ENCODE peak calls at places on chromosomes 3 and 15, in six cellular contexts. One of them, this sample, is unnamed. For H3K4me1 and H3K36me3, the result is how much of the 10 kb centered on the place peaks cover.

GRCh38 chr15:99729920-99730319 is 3.3 kb downstream of the LYSMD4 start:
- DNase-seq in body of pancreas: peak
- DNase-seq in transverse colon: no peak
- DNase-seq in stomach: peak
- DNase-seq in ovary: no peak
- DNase-seq in heart left ventricle: peak
- DNase-seq in this sample: no peak

GRCh38 chr15:38557855-38558713 is 6.5 kb downstream of the RASGRP1 start:
- DNase-seq in body of pancreas: no peak
- DNase-seq in transverse colon: no peak
- DNase-seq in stomach: no peak
- DNase-seq in ovary: no peak
- DNase-seq in heart left ventricle: no peak
- DNase-seq in this sample: no peak

GRCh38 chr3:59857589-59858346 is 807.9 kb upstream of the CFAP20DC start:
- DNase-seq in body of pancreas: peak
- DNase-seq in transverse colon: peak
- DNase-seq in stomach: peak
- DNase-seq in ovary: peak
- DNase-seq in heart left ventricle: peak
- DNase-seq in this sample: peak

GRCh38 chr15:42165081-42165480 is 8.6 kb upstream of the PLA2G4F start:
- DNase-seq in body of pancreas: no peak
- DNase-seq in transverse colon: no peak
- DNase-seq in stomach: no peak
- DNase-seq in ovary: no peak
- DNase-seq in heart left ventricle: no peak
- DNase-seq in this sample: no peak

GRCh38 chr3:142601713-142602112 is 5.5 kb downstream of the PLS1 start:
- DNase-seq in body of pancreas: no peak
- DNase-seq in transverse colon: no peak
- DNase-seq in stomach: no peak
- DNase-seq in ovary: no peak
- DNase-seq in heart left ventricle: no peak
- DNase-seq in this sample: no peak

GRCh38 chr3:43580181-43580580 is 41.6 kb downstream of the ANO10 start:
- DNase-seq in body of pancreas: no peak
- DNase-seq in transverse colon: no peak
- DNase-seq in stomach: no peak
- DNase-seq in ovary: no peak
- DNase-seq in heart left ventricle: no peak
- DNase-seq in this sample: no peak

GRCh38 chr3:122572940-122573412 is 4.5 kb upstream of the PARP15 start:
- DNase-seq in body of pancreas: peak
- DNase-seq in transverse colon: no peak
- DNase-seq in stomach: peak
- DNase-seq in ovary: peak
- DNase-seq in heart left ventricle: no peak
- DNase-seq in this sample: no peak

GRCh38 chr3:87503901-87504498 is 227.6 kb upstream of the POU1F1 start:
- DNase-seq in body of pancreas: peak
- DNase-seq in transverse colon: peak
- DNase-seq in stomach: peak
- DNase-seq in ovary: no peak
- DNase-seq in heart left ventricle: no peak
- DNase-seq in this sample: peak

GRCh38 chr15:80978685-80979084 is 10.9 kb downstream of the MESD start:
- DNase-seq in body of pancreas: peak
- DNase-seq in transverse colon: no peak
- DNase-seq in stomach: no peak
- DNase-seq in ovary: no peak
- DNase-seq in heart left ventricle: no peak
- DNase-seq in this sample: no peak

GRCh38 chr3:128112406-128112968 is 11.1 kb downstream of the RUVBL1 start:
- DNase-seq in body of pancreas: no peak
- DNase-seq in transverse colon: no peak
- DNase-seq in stomach: no peak
- DNase-seq in ovary: no peak
- DNase-seq in heart left ventricle: no peak
- DNase-seq in this sample: peak

GRCh38 chr15:26087881-26088280 is 224.8 kb upstream of the ATP10A start:
- DNase-seq in body of pancreas: no peak
- DNase-seq in transverse colon: no peak
- DNase-seq in stomach: no peak
- DNase-seq in ovary: no peak
- DNase-seq in heart left ventricle: no peak
- DNase-seq in this sample: no peak

GRCh38 chr3:180102604-180103003 is 65.9 kb upstream of the PEX5L start:
- DNase-seq in body of pancreas: no peak
- DNase-seq in transverse colon: no peak
- DNase-seq in stomach: no peak
- DNase-seq in ovary: no peak
- DNase-seq in heart left ventricle: no peak
- DNase-seq in this sample: no peak

GRCh38 chr3:4099607-4100006 is 203.6 kb upstream of the SETMAR start:
- DNase-seq in body of pancreas: no peak
- DNase-seq in transverse colon: no peak
- DNase-seq in stomach: no peak
- DNase-seq in ovary: no peak
- DNase-seq in heart left ventricle: no peak
- DNase-seq in this sample: no peak

GRCh38 chr3:77807312-77807711 is 767.4 kb downstream of the ROBO2 start:
- DNase-seq in body of pancreas: no peak
- DNase-seq in transverse colon: no peak
- DNase-seq in stomach: no peak
- DNase-seq in ovary: no peak
- DNase-seq in heart left ventricle: no peak
- DNase-seq in this sample: no peak

GRCh38 chr3:149120051-149120972 is 9.1 kb upstream of the HPS3 start:
- DNase-seq in body of pancreas: no peak
- DNase-seq in transverse colon: no peak
- DNase-seq in stomach: no peak
- DNase-seq in ovary: no peak
- DNase-seq in heart left ventricle: no peak
- DNase-seq in this sample: no peak

GRCh38 chr3:193388371-193388770 is 9.8 kb upstream of the ATP13A5 start:
- DNase-seq in body of pancreas: no peak
- DNase-seq in transverse colon: no peak
- DNase-seq in stomach: no peak
- DNase-seq in ovary: no peak
- DNase-seq in heart left ventricle: no peak
- DNase-seq in this sample: no peak

GRCh38 chr3:135853981-135854380 is 111.5 kb upstream of the PPP2R3A start:
- DNase-seq in body of pancreas: no peak
- DNase-seq in transverse colon: no peak
- DNase-seq in stomach: no peak
- DNase-seq in ovary: no peak
- DNase-seq in heart left ventricle: no peak
- DNase-seq in this sample: no peak

GRCh38 chr3:15633159-15633558 is 31.6 kb downstream of the BTD start:
- DNase-seq in body of pancreas: no peak
- DNase-seq in transverse colon: no peak
- DNase-seq in stomach: no peak
- DNase-seq in ovary: no peak
- DNase-seq in heart left ventricle: no peak
- DNase-seq in this sample: no peak

GRCh38 chr3:138327831-138328230 is 1.8 kb downstream of the NME9 start:
- DNase-seq in body of pancreas: no peak
- DNase-seq in transverse colon: no peak
- DNase-seq in stomach: no peak
- DNase-seq in ovary: no peak
- DNase-seq in heart left ventricle: no peak
- DNase-seq in this sample: no peak

GRCh38 chr15:38818156-38818745 is 253.6 kb upstream of the RASGRP1 start:
- DNase-seq in body of pancreas: no peak
- DNase-seq in transverse colon: no peak
- DNase-seq in stomach: no peak
- DNase-seq in ovary: no peak
- DNase-seq in heart left ventricle: no peak
- DNase-seq in this sample: no peak

GRCh38 chr15:89416339-89417183 is 79.8 kb downstream of the RHCG start:
- DNase-seq in body of pancreas: peak
- DNase-seq in transverse colon: peak
- DNase-seq in stomach: peak
- DNase-seq in ovary: no peak
- DNase-seq in heart left ventricle: peak
- DNase-seq in this sample: peak

GRCh38 chr3:50299638-50299928 is 378 bp upstream of the HYAL3 start:
- DNase-seq in body of pancreas: no peak
- DNase-seq in transverse colon: no peak
- DNase-seq in stomach: no peak
- DNase-seq in ovary: no peak
- DNase-seq in heart left ventricle: no peak
- DNase-seq in this sample: no peak
- H3K4me1 ChIP-seq in body of pancreas: half or more
- H3K4me1 ChIP-seq in transverse colon: under half
- H3K4me1 ChIP-seq in stomach: half or more
- H3K4me1 ChIP-seq in ovary: under half
- H3K4me1 ChIP-seq in heart left ventricle: half or more
- H3K4me1 ChIP-seq in this sample: under half

GRCh38 chr3:187773233-187773962 is 28.1 kb upstream of the BCL6 start:
- DNase-seq in body of pancreas: no peak
- DNase-seq in transverse colon: no peak
- DNase-seq in stomach: no peak
- DNase-seq in ovary: no peak
- DNase-seq in heart left ventricle: no peak
- DNase-seq in this sample: no peak
- H3K36me3 ChIP-seq in body of pancreas: under half
- H3K36me3 ChIP-seq in transverse colon: under half
- H3K36me3 ChIP-seq in stomach: under half
- H3K36me3 ChIP-seq in ovary: under half
- H3K36me3 ChIP-seq in heart left ventricle: under half
- H3K36me3 ChIP-seq in this sample: under half

DNA sequence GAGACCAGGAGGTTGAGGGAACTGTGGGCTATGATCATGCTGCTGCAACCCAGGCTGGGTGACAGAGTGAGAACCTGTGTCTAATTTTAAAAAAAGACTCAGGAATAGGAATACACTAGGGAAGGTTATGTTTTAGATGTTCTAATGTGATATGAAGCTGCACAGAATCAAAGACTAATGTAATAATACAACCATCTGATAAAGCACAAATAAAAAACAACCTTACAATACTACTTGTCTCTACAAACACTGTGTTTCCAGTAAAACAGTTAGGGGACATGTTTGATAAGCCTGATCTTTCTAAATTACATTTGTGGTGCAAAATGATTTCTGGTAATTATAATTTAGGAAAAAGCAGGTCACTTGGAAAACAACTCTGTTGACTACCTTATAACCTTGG is 56.7 kb downstream of the RBMS3 start:
- DNase-seq in body of pancreas: no peak
- DNase-seq in transverse colon: no peak
- DNase-seq in stomach: no peak
- DNase-seq in ovary: no peak
- DNase-seq in heart left ventricle: no peak
- DNase-seq in this sample: no peak
- TF ChIP-seq POLR2A in body of pancreas: no peak
- TF ChIP-seq POLR2A in transverse colon: no peak
- TF ChIP-seq POLR2A in stomach: no peak
- TF ChIP-seq POLR2A in ovary: no peak
- TF ChIP-seq POLR2A in heart left ventricle: no peak
- TF ChIP-seq POLR2A in this sample: no peak

GRCh38 chr15:73515520-73515919 is 72.6 kb downstream of the REC114 start:
- DNase-seq in body of pancreas: no peak
- DNase-seq in transverse colon: no peak
- DNase-seq in stomach: no peak
- DNase-seq in ovary: no peak
- DNase-seq in heart left ventricle: no peak
- DNase-seq in this sample: no peak

GRCh38 chr15:73517566-73517965 is 74.6 kb downstream of the REC114 start:
- DNase-seq in body of pancreas: no peak
- DNase-seq in transverse colon: no peak
- DNase-seq in stomach: no peak
- DNase-seq in ovary: no peak
- DNase-seq in heart left ventricle: peak
- DNase-seq in this sample: no peak

GRCh38 chr15:73522011-73522410 is 79.0 kb downstream of the REC114 start:
- DNase-seq in body of pancreas: no peak
- DNase-seq in transverse colon: no peak
- DNase-seq in stomach: no peak
- DNase-seq in ovary: no peak
- DNase-seq in heart left ventricle: no peak
- DNase-seq in this sample: no peak

GRCh38 chr15:73518180-73518862 is 75.4 kb downstream of the REC114 start:
- DNase-seq in body of pancreas: no peak
- DNase-seq in transverse colon: no peak
- DNase-seq in stomach: no peak
- DNase-seq in ovary: no peak
- DNase-seq in heart left ventricle: peak
- DNase-seq in this sample: no peak

DNA sequence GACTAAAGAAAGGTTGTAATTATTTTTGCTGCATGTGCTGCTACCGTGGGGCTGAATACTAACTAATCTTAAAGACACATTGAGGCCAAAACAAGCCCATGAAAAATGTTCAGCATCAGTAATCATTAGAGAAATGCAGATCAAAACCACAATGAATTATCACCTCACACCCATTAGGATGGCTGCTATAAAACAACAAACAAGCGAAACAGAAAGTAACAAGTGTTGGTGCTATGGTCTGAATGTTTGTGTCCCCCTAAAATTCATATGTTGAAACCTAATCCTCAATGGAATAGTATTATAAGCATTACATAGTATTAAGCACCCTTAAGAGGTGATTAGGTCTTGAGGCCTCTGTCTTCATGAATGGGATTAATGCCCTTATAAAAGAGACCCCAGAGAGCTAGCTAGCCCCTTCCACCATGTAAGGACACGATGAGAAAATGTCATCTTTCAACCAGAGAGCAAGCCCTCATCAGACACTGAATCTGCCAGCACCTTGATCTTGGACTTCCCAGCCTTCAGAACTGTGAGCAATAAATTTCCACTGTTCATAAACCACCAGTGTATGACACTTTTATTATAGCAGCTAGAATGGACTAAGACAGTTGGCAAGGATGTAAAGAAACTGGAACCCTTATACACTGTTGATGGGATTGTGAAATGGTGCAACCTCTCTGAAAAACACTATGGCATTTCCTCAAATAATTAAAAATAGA is 76.1 kb downstream of the REC114 start:
- DNase-seq in body of pancreas: no peak
- DNase-seq in transverse colon: no peak
- DNase-seq in stomach: no peak
- DNase-seq in ovary: no peak
- DNase-seq in heart left ventricle: no peak
- DNase-seq in this sample: no peak
- H3K4me1 ChIP-seq in body of pancreas: under half
- H3K4me1 ChIP-seq in transverse colon: under half
- H3K4me1 ChIP-seq in stomach: under half
- H3K4me1 ChIP-seq in ovary: under half
- H3K4me1 ChIP-seq in heart left ventricle: under half
- H3K4me1 ChIP-seq in this sample: under half